ENCODE peak calls at places on chromosomes 13 and 19, in four cellular contexts. P is K562, R is HepG2, H is H1. C is an unnamed sample.

GRCh38 chr19:57302020-57302465 is 18.2 kb upstream of the ZNF543 start:
- DNase-seq in P (no peak), R (no peak), H (no peak), C (no peak)

GRCh38 chr13:65677906-65678305 is 1552.2 kb downstream of the PCDH9 start:
- DNase-seq in P (no peak), R (no peak), H (no peak), C (no peak)

GRCh38 chr19:461664-462551 is 1.1 kb upstream of the SHC2 start:
- DNase-seq in P (peak), R (peak), H (no peak), C (no peak)

GRCh38 chr19:34825212-34825611 is 52.2 kb upstream of the ZNF599 start:
- DNase-seq in P (no peak), R (no peak), H (no peak), C (no peak)

GRCh38 chr13:78709028-78709427 is 50.1 kb upstream of the OBI1 start:
- DNase-seq in P (no peak), R (peak), H (no peak), C (peak)

GRCh38 chr13:94233401-94233800 is 246.1 kb downstream of the DCT start:
- DNase-seq in P (no peak), R (no peak), H (no peak), C (peak)

GRCh38 chr13:92365904-92366303 is 860.7 kb upstream of the GPC6 start:
- DNase-seq in P (no peak), R (no peak), H (no peak), C (no peak)

GRCh38 chr13:79434578-79434977 is 28.5 kb upstream of the RBM26 start:
- DNase-seq in P (no peak), R (no peak), H (no peak), C (no peak)

GRCh38 chr13:110524484-110525254 is 36.9 kb downstream of the RAB20 start:
- DNase-seq in P (no peak), R (no peak), H (no peak), C (no peak)

GRCh38 chr13:110187501-110188161 is 119.3 kb downstream of the COL4A1 start:
- DNase-seq in P (no peak), R (no peak), H (no peak), C (no peak)

GRCh38 chr13:99726261-99726894 is 225.1 kb downstream of the TM9SF2 start:
- DNase-seq in P (no peak), R (no peak), H (no peak), C (no peak)

GRCh38 chr13:106617561-106617960 is 49.6 kb upstream of the ARGLU1 start:
- DNase-seq in P (no peak), R (no peak), H (peak), C (no peak)

GRCh38 chr13:106623799-106624198 is 55.9 kb upstream of the ARGLU1 start:
- DNase-seq in P (no peak), R (no peak), H (no peak), C (no peak)

GRCh38 chr13:106621833-106622232 is 53.9 kb upstream of the ARGLU1 start:
- DNase-seq in P (no peak), R (no peak), H (no peak), C (no peak)

GRCh38 chr13:106616729-106617128 is 48.8 kb upstream of the ARGLU1 start:
- DNase-seq in P (no peak), R (no peak), H (no peak), C (no peak)

GRCh38 chr13:106619688-106620555 is 52.0 kb upstream of the ARGLU1 start:
- DNase-seq in P (peak), R (peak), H (peak), C (peak)
- TF ChIP-seq USF2 in P (no peak), R (no peak), H (no peak), C (no peak)

GRCh38 chr19:45645631-45646344 is 6.6 kb upstream of the EML2 start:
- DNase-seq in P (peak), R (peak), H (no peak), C (peak)
- TF ChIP-seq PHF8 in P (peak), R (no peak), H (peak), C (no peak)

DNA sequence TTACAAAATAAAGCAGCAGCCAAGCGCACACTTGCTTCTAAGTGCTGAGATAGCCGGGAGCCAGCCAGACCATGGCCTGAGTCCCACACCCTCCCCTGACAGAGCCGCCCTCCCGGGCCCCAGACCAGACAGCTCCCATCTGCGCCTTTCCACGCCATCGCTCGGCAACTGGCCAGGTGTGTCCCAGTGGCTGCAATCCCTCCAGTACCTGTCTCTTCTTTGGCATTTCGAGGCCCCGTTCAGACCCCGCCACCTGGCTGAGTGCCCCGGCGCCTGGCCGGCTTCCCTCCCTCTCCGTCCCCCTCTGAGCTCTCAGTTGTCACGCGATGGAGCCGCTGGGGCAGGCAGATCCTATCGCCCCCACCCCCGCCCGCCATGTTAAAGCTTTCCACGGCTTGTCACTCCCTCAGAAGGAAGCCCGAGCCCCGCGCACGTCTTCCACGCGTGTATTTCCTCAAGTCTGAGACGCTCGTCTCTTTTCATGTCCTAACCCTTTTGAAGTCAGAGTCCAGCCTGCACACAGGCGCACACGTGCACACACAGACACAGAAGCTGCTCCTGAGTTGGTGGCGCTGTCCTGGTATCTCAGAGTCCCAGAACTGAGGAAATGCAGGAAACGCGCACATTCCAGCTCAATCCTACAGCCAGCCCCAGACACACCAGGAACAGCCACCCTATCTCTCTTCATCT is 7.9 kb downstream of the MLLT1 start:
- DNase-seq in P (peak), R (no peak), H (no peak), C (no peak)
- TF ChIP-seq USF2 in P (no peak), R (no peak), H (no peak), C (no peak)

GRCh38 chr19:32771596-32771995 is 52.0 kb downstream of the TDRD12 start:
- DNase-seq in P (no peak), R (no peak), H (no peak), C (no peak)

GRCh38 chr19:32773126-32773525 is 53.6 kb downstream of the TDRD12 start:
- DNase-seq in P (no peak), R (no peak), H (no peak), C (no peak)

DNA sequence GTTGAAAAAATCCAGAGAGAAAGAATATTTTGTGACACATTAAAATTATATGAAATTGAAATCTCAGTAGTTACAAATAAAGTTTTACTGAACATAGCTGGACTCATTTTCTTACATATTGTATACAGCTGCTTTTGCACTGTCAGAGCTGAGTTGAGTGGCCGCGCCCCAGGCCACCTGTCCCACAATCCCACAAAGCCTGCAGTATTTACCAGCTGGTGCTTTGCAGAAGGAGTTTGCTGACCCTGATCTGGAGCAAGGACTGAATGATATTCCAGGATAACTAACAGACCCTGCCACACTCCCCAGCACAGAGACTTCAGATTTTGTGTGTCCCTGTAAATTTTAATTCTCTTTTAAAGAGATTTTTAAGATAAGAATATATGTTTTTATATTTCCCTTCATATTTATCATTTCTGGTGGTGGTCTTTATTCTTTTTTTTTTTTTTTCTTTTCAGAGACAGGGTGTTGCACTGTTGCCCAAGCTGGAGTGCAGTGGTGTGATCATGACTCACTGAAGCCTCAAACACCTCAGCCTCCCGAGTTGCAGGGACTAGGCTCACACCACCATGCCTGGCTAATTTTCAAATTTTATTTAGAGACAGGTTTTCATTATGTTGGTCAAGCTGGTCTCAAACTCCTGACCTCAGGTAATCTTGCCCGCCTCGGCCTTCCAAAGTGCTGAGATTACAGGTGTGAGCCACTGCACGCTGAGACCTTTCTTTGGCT is 48.5 kb downstream of the TDRD12 start:
- DNase-seq in P (no peak), R (no peak), H (no peak), C (no peak)
- TF ChIP-seq PHF8 in P (no peak), R (no peak), H (no peak), C (no peak)

DNA sequence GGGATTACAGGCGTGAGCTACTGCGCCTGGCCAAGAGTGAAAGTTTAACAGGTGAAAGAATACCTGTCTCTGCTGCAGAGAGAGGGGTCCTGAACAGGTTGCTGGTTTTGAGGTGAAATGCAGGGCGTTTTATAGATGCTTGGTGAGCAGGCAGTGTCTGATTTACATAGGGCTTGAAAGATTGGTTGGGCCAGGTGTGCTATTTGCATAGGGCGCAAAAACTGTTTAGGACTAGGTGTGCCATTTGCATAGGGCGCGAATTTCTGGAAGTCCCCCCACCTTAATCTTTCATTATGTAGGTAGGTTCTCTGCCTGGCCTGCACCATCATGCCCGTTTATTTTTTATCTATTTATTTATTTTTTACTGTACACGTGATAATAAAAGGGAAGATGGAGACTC is 4.5 kb upstream of the NDUFB7 start:
- DNase-seq in P (no peak), R (no peak), H (no peak), C (no peak)
- TF ChIP-seq USF2 in P (no peak), R (no peak), H (no peak), C (no peak)

GRCh38 chr13:113452942-113453901 is at the start of gene ADPRHL1:
- DNase-seq in P (no peak), R (no peak), H (no peak), C (no peak)
- TF ChIP-seq PHF8 in P (no peak), R (no peak), H (no peak), C (no peak)

DNA sequence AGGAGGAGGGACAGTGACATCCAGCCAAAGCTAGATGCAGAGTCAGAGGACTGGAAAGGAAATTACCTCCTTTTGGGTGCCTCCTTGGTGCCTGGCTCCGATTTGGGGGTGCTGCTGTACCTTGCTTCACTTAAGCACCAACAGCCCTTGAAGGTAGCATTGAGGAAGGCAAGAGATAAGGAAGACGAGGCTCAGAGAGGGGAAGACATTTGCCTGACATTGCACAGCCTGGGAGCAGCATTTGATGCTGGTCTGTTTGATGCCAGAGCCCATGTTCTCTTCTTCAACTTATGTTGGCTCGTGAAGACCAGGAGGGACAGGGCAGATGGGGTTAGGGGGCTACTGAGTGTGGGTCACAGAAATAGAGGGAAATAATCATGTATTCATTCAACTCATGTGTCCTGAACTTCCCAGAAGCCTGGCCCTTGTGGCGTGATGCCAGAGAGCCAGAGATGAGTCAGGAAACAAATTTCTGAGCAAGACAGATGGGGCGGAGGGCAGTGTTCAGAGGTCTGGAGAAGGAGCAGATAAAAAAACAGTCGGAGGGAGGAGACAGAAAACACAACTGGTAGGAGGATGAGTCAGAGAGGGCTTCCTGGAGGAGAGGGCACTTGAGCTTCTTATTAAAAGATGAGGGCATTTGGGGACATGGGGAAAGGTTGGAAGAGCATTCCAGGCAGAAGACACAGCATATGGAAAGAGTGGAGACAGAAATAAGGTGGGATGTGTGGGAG is 3.0 kb upstream of the C19orf81 start:
- DNase-seq in P (peak), R (no peak), H (no peak), C (peak)
- TF ChIP-seq USF2 in P (no peak), R (no peak), H (no peak), C (no peak)

GRCh38 chr13:53749306-53749705 is 720.7 kb downstream of the OLFM4 start:
- DNase-seq in P (no peak), R (no peak), H (no peak), C (no peak)
- TF ChIP-seq PHF8 in P (no peak), R (no peak), H (no peak), C (no peak)

DNA sequence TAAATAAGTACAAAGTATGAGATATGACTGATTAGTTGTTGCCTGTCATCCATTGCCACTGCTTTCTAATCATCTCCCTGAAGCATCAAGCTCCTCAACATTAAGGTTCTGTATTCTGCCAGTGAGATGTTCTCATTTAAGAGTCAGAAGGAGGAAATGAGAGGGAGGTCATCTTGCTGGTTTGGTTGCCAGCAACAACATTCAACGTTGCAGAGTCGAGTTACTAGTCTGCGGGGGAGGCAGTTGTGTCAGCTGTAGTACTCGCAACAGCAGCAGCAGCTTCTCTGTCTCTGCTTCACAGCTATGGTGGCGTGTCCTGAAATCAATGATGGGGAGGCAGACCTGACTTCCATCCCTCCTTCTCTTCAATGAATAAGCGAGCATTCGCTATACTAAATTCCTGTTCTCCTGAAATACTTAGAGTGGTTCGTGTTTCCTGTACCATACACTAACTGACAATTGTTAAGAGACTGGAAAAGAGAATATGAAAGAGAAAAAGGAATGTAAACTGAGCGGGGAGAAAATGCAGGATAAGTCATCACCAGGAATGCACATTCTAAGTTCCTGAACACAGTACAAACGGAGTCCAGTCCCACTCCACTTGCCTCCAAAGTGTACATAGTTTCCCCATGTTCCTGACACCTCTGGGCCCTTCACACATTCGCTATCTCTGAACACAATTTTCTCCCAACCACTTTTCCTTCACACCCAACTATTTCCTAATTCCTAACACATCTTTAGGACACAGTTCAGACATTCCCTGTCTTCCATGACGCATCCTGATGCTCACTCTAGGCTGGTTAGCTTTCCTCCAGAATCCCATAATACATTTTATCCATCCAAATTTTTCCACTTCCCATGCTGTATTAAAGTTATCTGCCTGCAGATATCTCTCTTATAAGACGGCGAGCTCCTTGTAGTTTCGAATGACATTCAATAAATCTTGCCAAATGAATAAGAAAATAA is 263.0 kb downstream of the KLF12 start:
- DNase-seq in P (no peak), R (no peak), H (no peak), C (no peak)
- TF ChIP-seq USF2 in P (no peak), R (no peak), H (no peak), C (no peak)

GRCh38 chr19:19523177-19523576 is 5.5 kb upstream of the YJEFN3 start:
- DNase-seq in P (no peak), R (no peak), H (no peak), C (no peak)
- TF ChIP-seq PHF8 in P (no peak), R (no peak), H (no peak), C (no peak)